ENCODE peak calls at places on chromosomes 4 and X, in seven cellular contexts. I is activated CD8-positive, alpha-beta memory T cell treated with anti-CD3 and anti-CD28 coated beads for 48 hours; R is aorta; P is left cardiac atrium; L is RPMI8226; Q is mesothelial cell of epicardium; B is amniotic epithelial cell. G is an unnamed sample.

GRCh38 chr4:109389367-109390118 is 44.1 kb upstream of the SEC24B start:
- DNase-seq in I (no peak), R (no peak), P (no peak), L (peak; percentile 65), Q (no peak), B (no peak), G (no peak)

GRCh38 chrX:18415386-18415785 is 10.0 kb upstream of the CDKL5 start:
- DNase-seq in I (no peak), R (no peak), P (no peak), L (no peak), Q (no peak), B (peak; percentile 61), G (no peak)

GRCh38 chr4:184826315-184827266 is 823 bp upstream of the ACSL1 start:
- DNase-seq in I (peak; percentile 31), R (no peak), P (peak; percentile 64), L (peak; percentile 47), Q (peak; percentile 53), B (peak; percentile 46), G (no peak)

GRCh38 chr4:107991945-107992625 is 2.4 kb downstream of the HADH start:
- DNase-seq in I (no peak), R (no peak), P (no peak), L (no peak), Q (no peak), B (peak; percentile 94), G (no peak)

GRCh38 chr4:108113229-108113628 is 55.5 kb downstream of the LEF1 start:
- DNase-seq in I (no peak), R (no peak), P (no peak), L (no peak), Q (no peak), B (no peak), G (no peak)

GRCh38 chr4:140702096-140702757 is 54.0 kb downstream of the TBC1D9 start:
- DNase-seq in I (no peak), R (no peak), P (no peak), L (no peak), Q (no peak), B (no peak), G (no peak)

GRCh38 chr4:73021634-73022033 is 47.9 kb downstream of the COX18 start:
- DNase-seq in I (no peak), R (no peak), P (no peak), L (peak; percentile 41), Q (no peak), B (peak; percentile 43), G (no peak)

GRCh38 chr4:117331817-117332216 is 246.4 kb upstream of the TRAM1L1 start:
- DNase-seq in I (no peak), R (no peak), P (no peak), L (no peak), Q (no peak), B (peak; percentile 52), G (no peak)

GRCh38 chr4:137576437-137576836 is 44.1 kb upstream of the PCDH18 start:
- DNase-seq in I (no peak), R (no peak), P (no peak), L (no peak), Q (no peak), B (no peak), G (no peak)

GRCh38 chrX:24553016-24553415 is 87.9 kb downstream of the PDK3 start:
- DNase-seq in I (no peak), R (no peak), P (no peak), L (no peak), Q (no peak), B (no peak), G (no peak)

GRCh38 chr4:45453258-45453841 is 670.5 kb downstream of the GABRG1 start:
- DNase-seq in I (no peak), R (no peak), P (no peak), L (peak; percentile 17), Q (no peak), B (no peak), G (no peak)

GRCh38 chr4:98873059-98873458 is 55.9 kb downstream of the EIF4E start:
- DNase-seq in I (no peak), R (no peak), P (no peak), L (no peak), Q (no peak), B (peak; percentile 89), G (no peak)

GRCh38 chrX:47749185-47749967 is 87.3 kb upstream of the ZNF81 start:
- DNase-seq in I (no peak), R (no peak), P (no peak), L (peak; percentile 2), Q (no peak), B (peak; percentile 34), G (no peak)

GRCh38 chr4:152346979-152347378 is 188.9 kb downstream of the FBXW7 start:
- DNase-seq in I (no peak), R (no peak), P (no peak), L (no peak), Q (no peak), B (no peak), G (no peak)

GRCh38 chr4:30945586-30945985 is 225.4 kb downstream of the PCDH7 start:
- DNase-seq in I (no peak), R (no peak), P (no peak), L (no peak), Q (no peak), B (peak; percentile 59), G (no peak)

GRCh38 chr4:139560396-139561084 is 4.5 kb upstream of the SETD7 start:
- DNase-seq in I (no peak), R (no peak), P (no peak), L (peak; percentile 30), Q (no peak), B (no peak), G (no peak)

GRCh38 chrX:70174754-70175153 is 2.5 kb upstream of the DGAT2L6 start:
- DNase-seq in I (no peak), R (no peak), P (no peak), L (no peak), Q (no peak), B (peak; percentile 25), G (no peak)

GRCh38 chr4:174707277-174707676 is 121.8 kb downstream of the GLRA3 start:
- DNase-seq in I (no peak), R (no peak), P (no peak), L (no peak), Q (no peak), B (no peak), G (no peak)

GRCh38 chr4:84503495-84504437 is 4.7 kb upstream of the NKX6-1 start:
- DNase-seq in I (no peak), R (no peak), P (no peak), L (peak; percentile 69), Q (no peak), B (peak; percentile 70), G (no peak)

GRCh38 chrX:9668537-9668936 is 97.1 kb downstream of the GPR143 start:
- DNase-seq in I (no peak), R (no peak), P (no peak), L (no peak), Q (no peak), B (peak; percentile 31), G (no peak)

GRCh38 chr4:106329027-106329618 is 12.8 kb downstream of the AIMP1 start:
- DNase-seq in I (no peak), R (no peak), P (no peak), L (no peak), Q (no peak), B (peak; percentile 53), G (no peak)

G was measured in right cardiac atrium.